ENCODE peak calls at places on chromosomes 3 and 15, in four cellular contexts. A is K562, L is HCT116, Y is H1. S is an unnamed sample.

GRCh38 chr3:189389346-189389745 is 217.6 kb downstream of the TPRG1 start:
- DNase-seq in A (no peak), L (no peak), Y (no peak), S (no peak)

GRCh38 chr3:189778340-189778950 is 147.3 kb downstream of the TP63 start:
- DNase-seq in A (no peak), L (no peak), Y (no peak), S (no peak)

GRCh38 chr3:17845026-17845425 is 102.6 kb upstream of the TBC1D5 start:
- DNase-seq in A (no peak), L (no peak), Y (no peak), S (no peak)

GRCh38 chr3:46393011-46393410 is 13.9 kb downstream of the CCR5AS start:
- DNase-seq in A (no peak), L (no peak), Y (no peak), S (no peak)

GRCh38 chr3:194671511-194671899 is 486 bp downstream of the LSG1 start:
- DNase-seq in A (peak; percentile 51), L (peak; percentile 24), Y (no peak), S (no peak)

GRCh38 chr15:40340740-40341400 is at the start of gene CCDC9B:
- DNase-seq in A (peak; percentile 73), L (peak; percentile 48), Y (peak; percentile 60), S (no peak)

GRCh38 chr3:136070953-136071949 is 105.7 kb downstream of the PPP2R3A start:
- DNase-seq in A (peak; percentile 2), L (no peak), Y (no peak), S (no peak)

GRCh38 chr3:22176911-22177310 is 425.9 kb upstream of the ZNF385D start:
- DNase-seq in A (no peak), L (no peak), Y (no peak), S (no peak)

GRCh38 chr3:169895037-169895436 is 16.3 kb upstream of the SAMD7 start:
- DNase-seq in A (no peak), L (no peak), Y (no peak), S (no peak)

GRCh38 chr3:125052671-125053303 is 3.0 kb downstream of the HEG1 start:
- DNase-seq in A (no peak), L (no peak), Y (no peak), S (no peak)

GRCh38 chr3:133374706-133375105 is 25.1 kb upstream of the BFSP2 start:
- DNase-seq in A (no peak), L (no peak), Y (no peak), S (no peak)

GRCh38 chr3:196775938-196776337 is 36.3 kb downstream of the PAK2 start:
- DNase-seq in A (no peak), L (no peak), Y (no peak), S (no peak)

GRCh38 chr3:113165841-113166240 is 45.5 kb upstream of the BOC start:
- DNase-seq in A (no peak), L (no peak), Y (no peak), S (no peak)

GRCh38 chr3:181935915-181936314 is 224.2 kb downstream of the SOX2 start:
- DNase-seq in A (no peak), L (no peak), Y (no peak), S (no peak)

GRCh38 chr15:41332788-41333527 is at the start of gene NUSAP1:
- DNase-seq in A (no peak), L (no peak), Y (no peak), S (no peak)

GRCh38 chr3:42638339-42638842 is 15.1 kb upstream of the ZBTB47 start:
- DNase-seq in A (no peak), L (no peak), Y (no peak), S (peak; percentile 30)

GRCh38 chr3:13706451-13706850 is 157.5 kb downstream of the FBLN2 start:
- DNase-seq in A (no peak), L (no peak), Y (peak; percentile 8), S (no peak)

GRCh38 chr3:12025584-12025983 is 21.4 kb downstream of the SYN2 start:
- DNase-seq in A (no peak), L (no peak), Y (no peak), S (no peak)

GRCh38 chr3:42020681-42021307 is 58.9 kb upstream of the ULK4 start:
- DNase-seq in A (no peak), L (no peak), Y (no peak), S (no peak)

GRCh38 chr3:30098656-30099454 is 507.5 kb upstream of the TGFBR2 start:
- DNase-seq in A (no peak), L (peak; percentile 19), Y (no peak), S (no peak)

GRCh38 chr15:67023517-67024321 is 41.7 kb upstream of the SMAD3 start:
- DNase-seq in A (no peak), L (no peak), Y (no peak), S (no peak)

GRCh38 chr3:195204360-195205166 is 66.4 kb downstream of the XXYLT1 start:
- DNase-seq in A (peak; percentile 54), L (no peak), Y (no peak), S (peak; percentile 38)

GRCh38 chr15:74011610-74012009 is 17.1 kb downstream of the PML start:
- DNase-seq in A (no peak), L (no peak), Y (no peak), S (no peak)

GRCh38 chr3:150073513-150073912 is 102.8 kb upstream of the PFN2 start:
- DNase-seq in A (no peak), L (no peak), Y (no peak), S (no peak)

GRCh38 chr3:175270199-175270837 is 411.2 kb downstream of the NAALADL2 start:
- DNase-seq in A (no peak), L (no peak), Y (no peak), S (no peak)

GRCh38 chr3:60086811-60087210 is 1037.0 kb upstream of the CFAP20DC start:
- DNase-seq in A (peak; percentile 48), L (peak; percentile 32), Y (no peak), S (peak; percentile 23)

GRCh38 chr15:64341961-64342360 is 14.0 kb downstream of the CSNK1G1 start:
- DNase-seq in A (no peak), L (no peak), Y (no peak), S (no peak)
- TF ChIP-seq EGR1 in A (no peak), L (no peak), Y (no peak), S (no peak)

GRCh38 chr3:61915296-61915695 is 353.9 kb downstream of the PTPRG start:
- DNase-seq in A (no peak), L (no peak), Y (no peak), S (no peak)
- TF ChIP-seq EGR1 in A (no peak), L (no peak), Y (no peak), S (no peak)

DNA sequence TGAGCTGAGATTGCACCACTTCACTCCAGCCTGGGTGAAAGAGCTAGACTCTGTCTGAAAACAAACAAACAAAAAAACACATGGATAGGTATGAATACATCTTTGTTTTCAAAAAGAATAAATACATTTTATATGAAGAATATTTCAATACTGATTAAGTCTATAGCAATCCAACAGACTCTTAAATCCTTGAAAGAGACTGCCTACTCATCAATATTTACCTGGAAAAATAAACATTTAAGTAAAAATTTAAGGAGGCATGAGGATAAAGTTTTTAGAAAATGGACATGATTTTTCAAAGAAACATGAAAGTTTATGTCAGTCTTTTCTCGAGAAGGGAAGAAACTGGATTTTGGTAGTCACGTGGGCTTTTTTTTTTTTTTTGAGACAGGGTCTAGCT is 5.4 kb downstream of the NKIRAS1 start:
- DNase-seq in A (no peak), L (no peak), Y (no peak), S (no peak)
- TF ChIP-seq EGR1 in A (no peak), L (no peak), Y (no peak), S (no peak)

DNA sequence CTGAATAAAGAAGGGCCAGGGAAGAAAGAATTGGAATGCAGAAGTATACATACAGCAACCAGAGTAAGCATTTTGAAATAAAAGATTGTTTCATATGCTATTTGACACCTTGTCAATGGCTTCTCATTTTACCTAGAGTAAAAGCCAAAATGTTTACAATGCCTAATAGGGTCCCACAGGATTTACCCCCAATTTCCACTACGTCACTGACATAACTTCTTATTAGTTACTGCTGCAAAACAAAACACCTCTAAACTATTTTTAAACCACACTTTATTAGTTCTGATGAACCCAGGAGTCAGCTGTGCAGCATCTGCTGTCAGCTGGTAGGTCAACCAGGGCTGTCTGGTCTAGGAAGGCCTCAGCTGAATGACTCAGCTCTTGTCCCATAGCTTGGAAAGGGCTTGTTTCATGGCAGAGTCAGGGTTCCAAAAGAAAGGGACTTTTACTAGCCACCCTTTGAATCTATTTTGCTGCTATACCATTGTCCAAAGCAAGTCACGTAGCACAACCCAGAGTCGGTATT is 945.1 kb downstream of the EPHA3 start:
- DNase-seq in A (no peak), L (no peak), Y (no peak), S (no peak)
- TF ChIP-seq EGR1 in A (no peak), L (no peak), Y (no peak), S (no peak)

GRCh38 chr15:75712668-75713337 is at the start of gene CSPG4:
- DNase-seq in A (peak; percentile 49), L (no peak), Y (peak; percentile 72), S (no peak)

GRCh38 chr15:75718326-75718725 is 5.7 kb upstream of the CSPG4 start:
- DNase-seq in A (no peak), L (no peak), Y (no peak), S (no peak)

GRCh38 chr15:75714195-75714594 is 1.5 kb upstream of the CSPG4 start:
- DNase-seq in A (no peak), L (no peak), Y (no peak), S (no peak)

DNA sequence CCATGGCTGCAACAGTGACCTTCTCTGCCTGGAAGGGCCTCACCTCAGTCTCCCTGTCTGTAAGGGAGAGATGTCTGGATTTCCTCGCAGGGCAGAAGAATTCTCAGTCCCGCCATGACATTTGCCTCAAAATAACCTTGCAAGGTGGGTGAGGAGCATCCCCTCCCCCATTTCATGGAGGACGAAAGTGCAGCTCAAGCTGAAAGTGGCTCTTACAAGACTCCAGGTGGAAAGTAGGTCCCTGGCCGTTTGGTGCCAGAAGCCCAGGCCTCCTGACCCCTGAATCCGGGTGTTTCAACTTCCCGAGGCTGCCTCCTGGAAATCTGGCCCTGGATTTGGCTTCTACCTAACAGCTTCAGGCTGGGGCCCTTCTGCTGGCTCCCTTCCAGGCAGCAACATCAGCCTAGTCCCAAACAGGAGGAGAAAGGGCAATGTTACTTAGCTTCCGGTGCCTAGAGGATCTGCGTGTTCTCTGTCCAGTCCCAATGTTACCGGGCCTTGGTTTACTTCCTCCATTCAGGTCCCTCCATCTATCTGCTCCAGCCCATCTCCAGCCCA is 769 bp upstream of the CSPG4 start:
- DNase-seq in A (peak; percentile 29), L (no peak), Y (no peak), S (no peak)
- TF ChIP-seq EGR1 in A (no peak), L (no peak), Y (no peak), S (no peak)

DNA sequence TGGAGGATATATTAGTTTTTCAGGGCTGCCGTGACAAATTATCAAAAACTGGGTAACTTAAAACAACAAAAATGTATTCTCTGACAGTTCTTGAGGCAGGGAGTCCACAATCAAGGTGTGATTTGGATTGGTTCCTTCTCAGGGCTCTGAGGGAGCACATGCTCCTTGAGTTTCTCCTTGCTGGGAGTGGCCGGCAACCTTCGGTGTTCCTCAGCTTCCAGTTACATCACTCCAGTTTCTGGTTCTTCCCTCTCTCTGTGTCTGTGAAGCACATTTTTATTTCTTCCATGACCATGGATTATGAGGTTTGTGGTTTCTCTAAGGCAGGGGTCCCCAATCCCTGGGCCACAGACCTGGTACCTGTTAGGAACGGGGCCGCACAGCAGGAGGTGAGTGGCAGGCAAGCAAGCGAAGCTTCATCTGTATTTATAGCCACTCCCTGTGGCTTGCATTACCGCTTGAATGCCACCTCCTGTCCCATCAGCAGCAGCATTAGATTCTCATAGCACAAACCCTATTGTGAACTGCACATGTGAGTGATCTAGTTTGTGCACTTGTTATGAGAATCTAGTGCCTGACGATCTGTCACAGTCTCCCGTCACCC is 24.3 kb downstream of the LRRC28 start:
- DNase-seq in A (no peak), L (no peak), Y (no peak), S (no peak)
- TF ChIP-seq EGR1 in A (no peak), L (no peak), Y (no peak), S (no peak)

S was measured in GM12878.